ENCODE peak calls at places on chromosomes 2 and 18, in four cellular contexts. One of them, this sample, is unnamed.

GRCh38 chr2:176445831-176446433 is 176.7 kb downstream of the MTX2 start:
- DNase-seq in WTC11: no peak
- DNase-seq in NCI-H446 treated with DMSO at 0.1 percent for 48 hours: no peak
- DNase-seq in neuronal stem cell: no peak
- DNase-seq in this sample: no peak

GRCh38 chr18:78021196-78021595 is 771.5 kb downstream of the GALR1 start:
- DNase-seq in WTC11: no peak
- DNase-seq in NCI-H446 treated with DMSO at 0.1 percent for 48 hours: no peak
- DNase-seq in neuronal stem cell: no peak
- DNase-seq in this sample: peak

GRCh38 chr2:135890149-135890548 is 13.9 kb upstream of the MCM6 start:
- DNase-seq in WTC11: no peak
- DNase-seq in NCI-H446 treated with DMSO at 0.1 percent for 48 hours: no peak
- DNase-seq in neuronal stem cell: no peak
- DNase-seq in this sample: no peak

GRCh38 chr18:74457043-74457742 is at the start of gene DIPK1C:
- DNase-seq in WTC11: peak
- DNase-seq in NCI-H446 treated with DMSO at 0.1 percent for 48 hours: no peak
- DNase-seq in neuronal stem cell: no peak
- DNase-seq in this sample: peak

GRCh38 chr2:102844911-102845310 is 83.1 kb downstream of the TMEM182 start:
- DNase-seq in WTC11: no peak
- DNase-seq in NCI-H446 treated with DMSO at 0.1 percent for 48 hours: no peak
- DNase-seq in neuronal stem cell: no peak
- DNase-seq in this sample: no peak

GRCh38 chr2:199875400-199875799 is 24.4 kb upstream of the FTCDNL1 start:
- DNase-seq in WTC11: no peak
- DNase-seq in NCI-H446 treated with DMSO at 0.1 percent for 48 hours: no peak
- DNase-seq in neuronal stem cell: no peak
- DNase-seq in this sample: no peak

GRCh38 chr2:240959214-240959940 is 39.0 kb upstream of the SNED1 start:
- DNase-seq in WTC11: no peak
- DNase-seq in NCI-H446 treated with DMSO at 0.1 percent for 48 hours: no peak
- DNase-seq in neuronal stem cell: no peak
- DNase-seq in this sample: peak

GRCh38 chr18:58253871-58254270 is 209.8 kb downstream of the NEDD4L start:
- DNase-seq in WTC11: no peak
- DNase-seq in NCI-H446 treated with DMSO at 0.1 percent for 48 hours: no peak
- DNase-seq in neuronal stem cell: no peak
- DNase-seq in this sample: no peak

GRCh38 chr2:11248-11941 is 34.9 kb downstream of the FAM110C start:
- DNase-seq in WTC11: peak
- DNase-seq in NCI-H446 treated with DMSO at 0.1 percent for 48 hours: no peak
- DNase-seq in neuronal stem cell: peak
- DNase-seq in this sample: peak

GRCh38 chr18:23918395-23919032 is 96.0 kb upstream of the TTC39C start:
- DNase-seq in WTC11: peak
- DNase-seq in NCI-H446 treated with DMSO at 0.1 percent for 48 hours: no peak
- DNase-seq in neuronal stem cell: peak
- DNase-seq in this sample: peak

GRCh38 chr18:31819106-31819924 is 58.6 kb upstream of the SLC25A52 start:
- DNase-seq in WTC11: no peak
- DNase-seq in NCI-H446 treated with DMSO at 0.1 percent for 48 hours: peak
- DNase-seq in neuronal stem cell: peak
- DNase-seq in this sample: peak

GRCh38 chr18:72700961-72701710 is 157.0 kb upstream of the CBLN2 start:
- DNase-seq in WTC11: no peak
- DNase-seq in NCI-H446 treated with DMSO at 0.1 percent for 48 hours: peak
- DNase-seq in neuronal stem cell: no peak
- DNase-seq in this sample: no peak

GRCh38 chr2:69989422-69990128 is 28.1 kb upstream of the ASPRV1 start:
- DNase-seq in WTC11: no peak
- DNase-seq in NCI-H446 treated with DMSO at 0.1 percent for 48 hours: no peak
- DNase-seq in neuronal stem cell: no peak
- DNase-seq in this sample: no peak

GRCh38 chr18:55236150-55236931 is 277.1 kb upstream of the CCDC68 start:
- DNase-seq in WTC11: no peak
- DNase-seq in NCI-H446 treated with DMSO at 0.1 percent for 48 hours: no peak
- DNase-seq in neuronal stem cell: no peak
- DNase-seq in this sample: no peak

GRCh38 chr2:43011142-43011491 is 215.3 kb downstream of the ZFP36L2 start:
- DNase-seq in WTC11: no peak
- DNase-seq in NCI-H446 treated with DMSO at 0.1 percent for 48 hours: no peak
- DNase-seq in neuronal stem cell: no peak
- DNase-seq in this sample: no peak

GRCh38 chr2:239392688-239393400 is 8.0 kb downstream of the HDAC4 start:
- DNase-seq in WTC11: no peak
- DNase-seq in NCI-H446 treated with DMSO at 0.1 percent for 48 hours: no peak
- DNase-seq in neuronal stem cell: no peak
- DNase-seq in this sample: no peak

GRCh38 chr2:241850544-241851324 is 8.0 kb downstream of the PDCD1 start:
- DNase-seq in WTC11: peak
- DNase-seq in NCI-H446 treated with DMSO at 0.1 percent for 48 hours: no peak
- DNase-seq in neuronal stem cell: no peak
- DNase-seq in this sample: peak

GRCh38 chr2:70672990-70673647 is 94.9 kb downstream of the ADD2 start:
- DNase-seq in WTC11: no peak
- DNase-seq in NCI-H446 treated with DMSO at 0.1 percent for 48 hours: no peak
- DNase-seq in neuronal stem cell: no peak
- DNase-seq in this sample: peak

GRCh38 chr2:30038419-30038818 is 108.4 kb upstream of the YPEL5 start:
- DNase-seq in WTC11: no peak
- DNase-seq in NCI-H446 treated with DMSO at 0.1 percent for 48 hours: no peak
- DNase-seq in neuronal stem cell: no peak
- DNase-seq in this sample: no peak

GRCh38 chr2:165777522-165778186 is 16.4 kb downstream of the GALNT3 start:
- DNase-seq in WTC11: no peak
- DNase-seq in NCI-H446 treated with DMSO at 0.1 percent for 48 hours: no peak
- DNase-seq in neuronal stem cell: no peak
- DNase-seq in this sample: no peak

GRCh38 chr2:13106302-13106701 is 389.6 kb downstream of the TRIB2 start:
- DNase-seq in WTC11: no peak
- DNase-seq in NCI-H446 treated with DMSO at 0.1 percent for 48 hours: no peak
- DNase-seq in neuronal stem cell: no peak
- DNase-seq in this sample: no peak

GRCh38 chr18:50619833-50620232 is 59.9 kb downstream of the MAPK4 start:
- DNase-seq in WTC11: no peak
- DNase-seq in NCI-H446 treated with DMSO at 0.1 percent for 48 hours: no peak
- DNase-seq in neuronal stem cell: no peak
- DNase-seq in this sample: no peak

GRCh38 chr2:106566050-106566449 is 78.9 kb downstream of the CD8B2 start:
- DNase-seq in WTC11: no peak
- DNase-seq in NCI-H446 treated with DMSO at 0.1 percent for 48 hours: no peak
- DNase-seq in neuronal stem cell: no peak
- DNase-seq in this sample: no peak

GRCh38 chr2:232810444-232810843 is 34.1 kb upstream of the KCNJ13 start:
- DNase-seq in WTC11: no peak
- DNase-seq in NCI-H446 treated with DMSO at 0.1 percent for 48 hours: no peak
- DNase-seq in neuronal stem cell: no peak
- DNase-seq in this sample: no peak

GRCh38 chr2:184326076-184326475 is 272.3 kb upstream of the ZNF804A start:
- DNase-seq in WTC11: no peak
- DNase-seq in NCI-H446 treated with DMSO at 0.1 percent for 48 hours: peak
- DNase-seq in neuronal stem cell: no peak
- DNase-seq in this sample: no peak

GRCh38 chr2:196635156-196635555 is 4.4 kb upstream of the CCDC150 start:
- DNase-seq in WTC11: no peak
- DNase-seq in NCI-H446 treated with DMSO at 0.1 percent for 48 hours: no peak
- DNase-seq in neuronal stem cell: no peak
- DNase-seq in this sample: no peak

GRCh38 chr2:172614932-172615331 is 59.0 kb downstream of the PDK1 start:
- DNase-seq in WTC11: no peak
- DNase-seq in NCI-H446 treated with DMSO at 0.1 percent for 48 hours: peak
- DNase-seq in neuronal stem cell: no peak
- DNase-seq in this sample: no peak

GRCh38 chr2:25829377-25829704 is 48.9 kb downstream of the ASXL2 start:
- DNase-seq in WTC11: no peak
- DNase-seq in NCI-H446 treated with DMSO at 0.1 percent for 48 hours: no peak
- DNase-seq in neuronal stem cell: no peak
- DNase-seq in this sample: no peak

GRCh38 chr2:43312751-43313641 is 86.6 kb upstream of the ZFP36L2 start:
- DNase-seq in WTC11: no peak
- DNase-seq in NCI-H446 treated with DMSO at 0.1 percent for 48 hours: no peak
- DNase-seq in neuronal stem cell: no peak
- DNase-seq in this sample: no peak

GRCh38 chr18:51726614-51727013 is 529.1 kb upstream of the MEX3C start:
- DNase-seq in WTC11: no peak
- DNase-seq in NCI-H446 treated with DMSO at 0.1 percent for 48 hours: peak
- DNase-seq in neuronal stem cell: no peak
- DNase-seq in this sample: no peak

GRCh38 chr2:72996152-72996502 is 75.4 kb downstream of the SFXN5 start:
- DNase-seq in WTC11: no peak
- DNase-seq in NCI-H446 treated with DMSO at 0.1 percent for 48 hours: no peak
- DNase-seq in neuronal stem cell: no peak
- DNase-seq in this sample: no peak

GRCh38 chr2:191783416-191783815 is 63.5 kb downstream of the CAVIN2 start:
- DNase-seq in WTC11: no peak
- DNase-seq in NCI-H446 treated with DMSO at 0.1 percent for 48 hours: no peak
- DNase-seq in neuronal stem cell: no peak
- DNase-seq in this sample: no peak

GRCh38 chr2:3628800-3629199 is 29.2 kb upstream of the ALLC start:
- DNase-seq in WTC11: peak
- DNase-seq in NCI-H446 treated with DMSO at 0.1 percent for 48 hours: no peak
- DNase-seq in neuronal stem cell: no peak
- DNase-seq in this sample: peak

GRCh38 chr18:43277164-43277600 is at the start of gene SYT4:
- DNase-seq in WTC11: peak
- DNase-seq in NCI-H446 treated with DMSO at 0.1 percent for 48 hours: peak
- DNase-seq in neuronal stem cell: peak
- DNase-seq in this sample: peak

GRCh38 chr2:105787376-105788318 is 42.9 kb downstream of the NCK2 start:
- DNase-seq in WTC11: no peak
- DNase-seq in NCI-H446 treated with DMSO at 0.1 percent for 48 hours: no peak
- DNase-seq in neuronal stem cell: no peak
- DNase-seq in this sample: no peak

GRCh38 chr2:11456251-11456650 is 9.7 kb downstream of the E2F6 start:
- DNase-seq in WTC11: no peak
- DNase-seq in NCI-H446 treated with DMSO at 0.1 percent for 48 hours: no peak
- DNase-seq in neuronal stem cell: no peak
- DNase-seq in this sample: no peak

This sample was measured in endodermal cell.